ENCODE peak calls at places on chromosomes 16 and 17, in ten cellular contexts. One of them, this sample, is unnamed.

GRCh38 chr17:19021622-19022083 is 17.1 kb upstream of the FAM83G start:
- DNase-seq in transverse colon: no peak
- DNase-seq in mammary epithelial cell: no peak
- DNase-seq in breast epithelium: no peak
- DNase-seq in cardiac muscle cell: no peak
- DNase-seq in upper lobe of right lung: no peak
- DNase-seq in trophoblast cell: no peak
- DNase-seq in heart right ventricle: no peak
- DNase-seq in adrenal gland: no peak
- DNase-seq in CD4-positive, alpha-beta memory T cell: no peak
- DNase-seq in this sample: peak; percentile 33

GRCh38 chr17:75400326-75400939 is 5.0 kb downstream of the GRB2 start:
- DNase-seq in breast epithelium: no peak
- DNase-seq in transverse colon: no peak
- DNase-seq in trophoblast cell: peak; percentile 63
- DNase-seq in mammary epithelial cell: no peak
- DNase-seq in heart right ventricle: no peak
- DNase-seq in upper lobe of right lung: no peak
- DNase-seq in adrenal gland: no peak
- DNase-seq in CD4-positive, alpha-beta memory T cell: no peak
- DNase-seq in cardiac muscle cell: no peak
- DNase-seq in this sample: no peak

GRCh38 chr17:81395600-81396277 is 482 bp downstream of the BAHCC1 start:
- DNase-seq in mammary epithelial cell: no peak
- DNase-seq in breast epithelium: no peak
- DNase-seq in cardiac muscle cell: no peak
- DNase-seq in adrenal gland: no peak
- DNase-seq in heart right ventricle: peak; percentile 30
- DNase-seq in transverse colon: no peak
- DNase-seq in upper lobe of right lung: no peak
- DNase-seq in trophoblast cell: no peak
- DNase-seq in CD4-positive, alpha-beta memory T cell: no peak
- DNase-seq in this sample: peak; percentile 54

GRCh38 chr16:4309833-4310266 is 6.0 kb upstream of the GLIS2 start:
- DNase-seq in mammary epithelial cell: no peak
- DNase-seq in upper lobe of right lung: peak; percentile 86
- DNase-seq in adrenal gland: peak; percentile 80
- DNase-seq in transverse colon: peak; percentile 72
- DNase-seq in CD4-positive, alpha-beta memory T cell: peak; percentile 52
- DNase-seq in heart right ventricle: peak; percentile 56
- DNase-seq in breast epithelium: no peak
- DNase-seq in cardiac muscle cell: peak; percentile 57
- DNase-seq in trophoblast cell: peak; percentile 99
- DNase-seq in this sample: peak; percentile 70

GRCh38 chr17:40097931-40098845 is 2.2 kb downstream of the NR1D1 start:
- DNase-seq in trophoblast cell: no peak
- DNase-seq in upper lobe of right lung: peak; percentile 78
- DNase-seq in transverse colon: peak; percentile 90
- DNase-seq in breast epithelium: peak; percentile 79
- DNase-seq in heart right ventricle: peak; percentile 61
- DNase-seq in mammary epithelial cell: peak; percentile 81
- DNase-seq in adrenal gland: peak; percentile 95
- DNase-seq in CD4-positive, alpha-beta memory T cell: no peak
- DNase-seq in cardiac muscle cell: peak; percentile 67
- DNase-seq in this sample: peak; percentile 90

GRCh38 chr16:661184-661821 is 6.6 kb upstream of the RHOT2 start:
- DNase-seq in cardiac muscle cell: no peak
- DNase-seq in adrenal gland: no peak
- DNase-seq in heart right ventricle: no peak
- DNase-seq in breast epithelium: no peak
- DNase-seq in trophoblast cell: no peak
- DNase-seq in upper lobe of right lung: no peak
- DNase-seq in mammary epithelial cell: no peak
- DNase-seq in transverse colon: no peak
- DNase-seq in CD4-positive, alpha-beta memory T cell: no peak
- DNase-seq in this sample: no peak

GRCh38 chr17:76904116-76904515 is 35.9 kb downstream of the MGAT5B start:
- DNase-seq in CD4-positive, alpha-beta memory T cell: no peak
- DNase-seq in heart right ventricle: no peak
- DNase-seq in cardiac muscle cell: no peak
- DNase-seq in mammary epithelial cell: no peak
- DNase-seq in upper lobe of right lung: no peak
- DNase-seq in breast epithelium: no peak
- DNase-seq in transverse colon: no peak
- DNase-seq in trophoblast cell: no peak
- DNase-seq in adrenal gland: no peak
- DNase-seq in this sample: no peak

GRCh38 chr16:4315185-4316102 is at the start of gene GLIS2:
- DNase-seq in heart right ventricle: peak; percentile 76
- DNase-seq in mammary epithelial cell: peak; percentile 59
- DNase-seq in adrenal gland: peak; percentile 87
- DNase-seq in breast epithelium: no peak
- DNase-seq in upper lobe of right lung: peak; percentile 92
- DNase-seq in cardiac muscle cell: peak; percentile 92
- DNase-seq in trophoblast cell: peak; percentile 66
- DNase-seq in CD4-positive, alpha-beta memory T cell: peak; percentile 16
- DNase-seq in transverse colon: peak; percentile 60
- DNase-seq in this sample: peak; percentile 84

GRCh38 chr17:77164483-77165030 is 23.8 kb downstream of the SEC14L1 start:
- DNase-seq in upper lobe of right lung: no peak
- DNase-seq in cardiac muscle cell: no peak
- DNase-seq in heart right ventricle: no peak
- DNase-seq in CD4-positive, alpha-beta memory T cell: no peak
- DNase-seq in transverse colon: no peak
- DNase-seq in adrenal gland: peak; percentile 74
- DNase-seq in breast epithelium: no peak
- DNase-seq in mammary epithelial cell: no peak
- DNase-seq in trophoblast cell: no peak
- DNase-seq in this sample: no peak

GRCh38 chr16:46854846-46855245 is 23.9 kb upstream of the C16orf87 start:
- DNase-seq in CD4-positive, alpha-beta memory T cell: no peak
- DNase-seq in adrenal gland: no peak
- DNase-seq in cardiac muscle cell: no peak
- DNase-seq in transverse colon: no peak
- DNase-seq in trophoblast cell: no peak
- DNase-seq in mammary epithelial cell: no peak
- DNase-seq in heart right ventricle: no peak
- DNase-seq in breast epithelium: no peak
- DNase-seq in upper lobe of right lung: no peak
- DNase-seq in this sample: no peak

GRCh38 chr17:7283471-7284216 is 2.1 kb downstream of the SLC2A4 start:
- DNase-seq in upper lobe of right lung: no peak
- DNase-seq in CD4-positive, alpha-beta memory T cell: no peak
- DNase-seq in cardiac muscle cell: no peak
- DNase-seq in adrenal gland: no peak
- DNase-seq in transverse colon: no peak
- DNase-seq in breast epithelium: no peak
- DNase-seq in trophoblast cell: no peak
- DNase-seq in mammary epithelial cell: no peak
- DNase-seq in heart right ventricle: no peak
- DNase-seq in this sample: no peak

GRCh38 chr17:7280519-7281073 is 922 bp upstream of the SLC2A4 start:
- DNase-seq in cardiac muscle cell: peak; percentile 82
- DNase-seq in mammary epithelial cell: peak; percentile 78
- DNase-seq in heart right ventricle: peak; percentile 86
- DNase-seq in trophoblast cell: peak; percentile 95
- DNase-seq in upper lobe of right lung: peak; percentile 91
- DNase-seq in breast epithelium: peak; percentile 73
- DNase-seq in CD4-positive, alpha-beta memory T cell: peak; percentile 85
- DNase-seq in adrenal gland: peak; percentile 83
- DNase-seq in transverse colon: peak; percentile 91
- DNase-seq in this sample: peak; percentile 89

GRCh38 chr17:7281074-7281952 is at the start of gene SLC2A4:
- DNase-seq in adrenal gland: peak; percentile 97
- DNase-seq in upper lobe of right lung: peak; percentile 97
- DNase-seq in breast epithelium: peak; percentile 93
- DNase-seq in cardiac muscle cell: peak; percentile 96
- DNase-seq in trophoblast cell: peak; percentile 98
- DNase-seq in transverse colon: peak; percentile 97
- DNase-seq in CD4-positive, alpha-beta memory T cell: peak; percentile 69
- DNase-seq in mammary epithelial cell: peak; percentile 94
- DNase-seq in heart right ventricle: peak; percentile 95
- DNase-seq in this sample: peak; percentile 97

GRCh38 chr17:7282752-7283321 is 1.3 kb downstream of the SLC2A4 start:
- DNase-seq in transverse colon: no peak
- DNase-seq in trophoblast cell: no peak
- DNase-seq in cardiac muscle cell: no peak
- DNase-seq in upper lobe of right lung: no peak
- DNase-seq in adrenal gland: no peak
- DNase-seq in mammary epithelial cell: no peak
- DNase-seq in breast epithelium: no peak
- DNase-seq in CD4-positive, alpha-beta memory T cell: no peak
- DNase-seq in heart right ventricle: no peak
- DNase-seq in this sample: peak; percentile 41

DNA sequence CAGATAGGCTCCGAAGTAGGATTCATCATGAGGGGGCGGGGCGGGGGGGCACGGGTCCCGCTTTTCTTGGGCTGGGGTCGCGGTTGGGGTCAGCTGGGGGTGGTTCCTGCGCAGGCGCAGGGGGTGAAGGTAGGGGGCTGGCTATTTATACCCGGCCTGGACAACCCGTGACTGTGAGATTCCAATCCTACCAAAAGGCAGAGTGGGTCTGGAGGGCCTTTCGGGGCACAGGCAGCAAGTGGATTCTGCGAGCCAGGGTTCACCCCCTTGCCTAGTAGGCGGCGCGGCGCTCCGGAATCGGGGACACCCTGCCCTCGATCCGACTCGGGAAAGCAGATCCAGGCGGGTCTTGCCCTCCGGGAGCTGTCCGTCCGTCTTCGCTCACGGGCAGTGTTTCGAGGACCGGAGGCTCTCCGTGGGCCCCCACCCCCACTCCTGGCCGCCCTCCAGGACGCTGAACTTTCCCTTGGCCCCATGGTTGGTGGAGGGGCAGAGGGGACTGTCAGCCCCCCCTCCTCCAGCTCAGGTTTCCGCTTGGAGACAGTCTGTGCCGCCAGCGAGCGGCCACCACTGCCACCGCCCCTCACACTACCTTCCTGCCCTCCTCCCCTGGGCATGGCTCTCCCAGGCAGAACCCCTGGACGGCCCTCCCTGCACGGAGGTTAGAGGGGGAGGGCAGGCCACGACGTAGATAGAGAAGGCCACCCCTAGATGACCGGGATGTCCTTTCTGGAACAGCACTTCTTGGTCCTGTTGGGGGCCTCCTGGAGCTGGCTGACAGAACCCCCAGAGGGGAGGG is 634 bp downstream of the SLC2A4 start:
- DNase-seq in transverse colon: no peak
- DNase-seq in cardiac muscle cell: no peak
- DNase-seq in trophoblast cell: no peak
- DNase-seq in adrenal gland: peak; percentile 60
- DNase-seq in upper lobe of right lung: peak; percentile 72
- DNase-seq in CD4-positive, alpha-beta memory T cell: no peak
- DNase-seq in mammary epithelial cell: no peak
- DNase-seq in breast epithelium: no peak
- DNase-seq in heart right ventricle: peak; percentile 85
- DNase-seq in this sample: no peak
- H3K27ac ChIP-seq in transverse colon: peak overlapping the region; percentile 86
- H3K27ac ChIP-seq in cardiac muscle cell: peak overlapping the region; percentile 99
- H3K27ac ChIP-seq in trophoblast cell: no peak overlapping the region
- H3K27ac ChIP-seq in adrenal gland: no peak overlapping the region
- H3K27ac ChIP-seq in upper lobe of right lung: no peak overlapping the region
- H3K27ac ChIP-seq in CD4-positive, alpha-beta memory T cell: no peak overlapping the region
- H3K27ac ChIP-seq in mammary epithelial cell: no peak overlapping the region
- H3K27ac ChIP-seq in breast epithelium: peak overlapping the region; percentile 39
- H3K27ac ChIP-seq in heart right ventricle: peak overlapping the region; percentile 84
- H3K27ac ChIP-seq in this sample: no peak overlapping the region

GRCh38 chr16:48329138-48329537 is 56.1 kb downstream of the SIAH1 start:
- DNase-seq in trophoblast cell: no peak
- DNase-seq in adrenal gland: no peak
- DNase-seq in heart right ventricle: no peak
- DNase-seq in upper lobe of right lung: no peak
- DNase-seq in cardiac muscle cell: no peak
- DNase-seq in CD4-positive, alpha-beta memory T cell: no peak
- DNase-seq in transverse colon: no peak
- DNase-seq in breast epithelium: no peak
- DNase-seq in mammary epithelial cell: no peak
- DNase-seq in this sample: no peak

GRCh38 chr16:48334325-48334724 is 50.9 kb downstream of the SIAH1 start:
- DNase-seq in mammary epithelial cell: no peak
- DNase-seq in trophoblast cell: no peak
- DNase-seq in upper lobe of right lung: no peak
- DNase-seq in CD4-positive, alpha-beta memory T cell: no peak
- DNase-seq in breast epithelium: no peak
- DNase-seq in transverse colon: no peak
- DNase-seq in heart right ventricle: no peak
- DNase-seq in cardiac muscle cell: no peak
- DNase-seq in adrenal gland: no peak
- DNase-seq in this sample: no peak

GRCh38 chr16:48332978-48333377 is 52.2 kb downstream of the SIAH1 start:
- DNase-seq in CD4-positive, alpha-beta memory T cell: no peak
- DNase-seq in upper lobe of right lung: no peak
- DNase-seq in mammary epithelial cell: no peak
- DNase-seq in breast epithelium: no peak
- DNase-seq in heart right ventricle: no peak
- DNase-seq in transverse colon: no peak
- DNase-seq in cardiac muscle cell: no peak
- DNase-seq in trophoblast cell: no peak
- DNase-seq in adrenal gland: no peak
- DNase-seq in this sample: no peak

GRCh38 chr16:48330133-48330846 is 54.9 kb downstream of the SIAH1 start:
- DNase-seq in upper lobe of right lung: no peak
- DNase-seq in adrenal gland: no peak
- DNase-seq in transverse colon: no peak
- DNase-seq in heart right ventricle: no peak
- DNase-seq in CD4-positive, alpha-beta memory T cell: no peak
- DNase-seq in mammary epithelial cell: peak; percentile 27
- DNase-seq in cardiac muscle cell: no peak
- DNase-seq in trophoblast cell: no peak
- DNase-seq in breast epithelium: no peak
- DNase-seq in this sample: peak; percentile 68

GRCh38 chr16:48330847-48331204 is 54.4 kb downstream of the SIAH1 start:
- DNase-seq in mammary epithelial cell: no peak
- DNase-seq in transverse colon: no peak
- DNase-seq in trophoblast cell: no peak
- DNase-seq in breast epithelium: no peak
- DNase-seq in cardiac muscle cell: no peak
- DNase-seq in upper lobe of right lung: no peak
- DNase-seq in adrenal gland: no peak
- DNase-seq in heart right ventricle: no peak
- DNase-seq in CD4-positive, alpha-beta memory T cell: no peak
- DNase-seq in this sample: no peak
- H3K4me1 ChIP-seq in mammary epithelial cell: no peaks in the 10 kb centered on the region
- H3K4me1 ChIP-seq in transverse colon: no peaks in the 10 kb centered on the region
- H3K4me1 ChIP-seq in trophoblast cell: no peaks in the 10 kb centered on the region
- H3K4me1 ChIP-seq in breast epithelium: no peaks in the 10 kb centered on the region
- H3K4me1 ChIP-seq in cardiac muscle cell: no peaks in the 10 kb centered on the region
- H3K4me1 ChIP-seq in upper lobe of right lung: peaks cover 8% of the 10 kb centered on the region
- H3K4me1 ChIP-seq in adrenal gland: no peaks in the 10 kb centered on the region
- H3K4me1 ChIP-seq in heart right ventricle: peaks cover 4% of the 10 kb centered on the region
- H3K4me1 ChIP-seq in CD4-positive, alpha-beta memory T cell: no peaks in the 10 kb centered on the region
- H3K4me1 ChIP-seq in this sample: peaks cover 7% of the 10 kb centered on the region

GRCh38 chr17:9900019-9900594 is 5.0 kb downstream of the RCVRN start:
- DNase-seq in trophoblast cell: no peak
- DNase-seq in CD4-positive, alpha-beta memory T cell: no peak
- DNase-seq in mammary epithelial cell: no peak
- DNase-seq in breast epithelium: no peak
- DNase-seq in cardiac muscle cell: peak; percentile 33
- DNase-seq in heart right ventricle: no peak
- DNase-seq in adrenal gland: no peak
- DNase-seq in upper lobe of right lung: no peak
- DNase-seq in transverse colon: no peak
- DNase-seq in this sample: peak; percentile 29
- H3K27ac ChIP-seq in trophoblast cell: no peak overlapping the region
- H3K27ac ChIP-seq in CD4-positive, alpha-beta memory T cell: no peak overlapping the region
- H3K27ac ChIP-seq in mammary epithelial cell: no peak overlapping the region
- H3K27ac ChIP-seq in breast epithelium: peak overlapping the region; percentile 88
- H3K27ac ChIP-seq in cardiac muscle cell: no peak overlapping the region
- H3K27ac ChIP-seq in heart right ventricle: no peak overlapping the region
- H3K27ac ChIP-seq in adrenal gland: no peak overlapping the region
- H3K27ac ChIP-seq in upper lobe of right lung: no peak overlapping the region
- H3K27ac ChIP-seq in transverse colon: peak overlapping the region; percentile 23
- H3K27ac ChIP-seq in this sample: peak overlapping the region; percentile 50

GRCh38 chr16:15807603-15808009 is 49.2 kb downstream of the MYH11 start:
- DNase-seq in heart right ventricle: no peak
- DNase-seq in cardiac muscle cell: peak; percentile 89
- DNase-seq in breast epithelium: no peak
- DNase-seq in adrenal gland: no peak
- DNase-seq in mammary epithelial cell: no peak
- DNase-seq in upper lobe of right lung: no peak
- DNase-seq in trophoblast cell: no peak
- DNase-seq in transverse colon: peak; percentile 17
- DNase-seq in CD4-positive, alpha-beta memory T cell: no peak
- DNase-seq in this sample: no peak
- H3K4me1 ChIP-seq in heart right ventricle: peaks cover 11% of the 10 kb centered on the region
- H3K4me1 ChIP-seq in cardiac muscle cell: no peaks in the 10 kb centered on the region
- H3K4me1 ChIP-seq in breast epithelium: no peaks in the 10 kb centered on the region
- H3K4me1 ChIP-seq in adrenal gland: no peaks in the 10 kb centered on the region
- H3K4me1 ChIP-seq in mammary epithelial cell: peaks cover 7% of the 10 kb centered on the region
- H3K4me1 ChIP-seq in upper lobe of right lung: peaks cover 12% of the 10 kb centered on the region
- H3K4me1 ChIP-seq in trophoblast cell: no peaks in the 10 kb centered on the region
- H3K4me1 ChIP-seq in transverse colon: peaks cover 11% of the 10 kb centered on the region
- H3K4me1 ChIP-seq in CD4-positive, alpha-beta memory T cell: no peaks in the 10 kb centered on the region
- H3K4me1 ChIP-seq in this sample: peaks cover 10% of the 10 kb centered on the region

This sample was measured in GM23248.